ENCODE peak calls at places on chromosomes 4 and X, in eight cellular contexts. S is amniotic stem cell, R is right atrium auricular region, V is cardiac fibroblast, L is Karpas-422, B is nephron progenitor cell, H is GM12864, U is A549. G is an unnamed sample.

GRCh38 chrX:86002076-86002896 is 45.1 kb downstream of the CHM start:
- DNase-seq in S (no peak), R (no peak), V (peak; percentile 7), L (no peak), B (peak; percentile 64), H (no peak), U (no peak), G (no peak)

GRCh38 chr4:41939016-41939623 is 3.9 kb downstream of the TMEM33 start:
- DNase-seq in S (no peak), R (no peak), V (peak; percentile 8), L (no peak), B (no peak), H (no peak), U (no peak), G (no peak)

GRCh38 chrX:17020371-17020770 is 73.9 kb downstream of the REPS2 start:
- DNase-seq in S (no peak), R (no peak), V (no peak), L (peak; percentile 9), B (no peak), H (no peak), U (no peak), G (no peak)

GRCh38 chr4:28357985-28358384 is 1497.3 kb downstream of the STIM2 start:
- DNase-seq in S (no peak), R (no peak), V (peak; percentile 37), L (no peak), B (peak; percentile 8), H (no peak), U (no peak), G (peak; percentile 36)

GRCh38 chr4:98662619-98663225 is 4.3 kb upstream of the TSPAN5 start:
- DNase-seq in S (no peak), R (no peak), V (no peak), L (no peak), B (no peak), H (no peak), U (no peak), G (no peak)

GRCh38 chrX:17380221-17380620 is 5.2 kb downstream of the NHS start:
- DNase-seq in S (no peak), R (no peak), V (no peak), L (no peak), B (no peak), H (no peak), U (no peak), G (no peak)

GRCh38 chr4:1246901-1247810 is 1.8 kb downstream of the CTBP1 start:
- DNase-seq in S (no peak), R (no peak), V (no peak), L (peak; percentile 62), B (peak; percentile 43), H (no peak), U (no peak), G (no peak)

GRCh38 chr4:105624530-105624929 is 72.1 kb downstream of the ARHGEF38 start:
- DNase-seq in S (no peak), R (no peak), V (peak; percentile 78), L (no peak), B (no peak), H (no peak), U (no peak), G (no peak)

GRCh38 chrX:26788402-26788998 is 572.5 kb downstream of the MAGEB5 start:
- DNase-seq in S (no peak), R (no peak), V (no peak), L (no peak), B (no peak), H (no peak), U (no peak), G (no peak)

GRCh38 chrX:42519666-42520231 is 258.2 kb downstream of the PPP1R2C start:
- DNase-seq in S (no peak), R (no peak), V (peak; percentile 35), L (no peak), B (no peak), H (no peak), U (no peak), G (no peak)

GRCh38 chr4:90641856-90642599 is 514.8 kb downstream of the CCSER1 start:
- DNase-seq in S (no peak), R (no peak), V (no peak), L (no peak), B (no peak), H (no peak), U (no peak), G (no peak)

GRCh38 chr4:99998062-99998880 is 48.2 kb upstream of the H2AZ1 start:
- DNase-seq in S (peak; percentile 42), R (no peak), V (peak; percentile 55), L (peak; percentile 65), B (no peak), H (no peak), U (peak; percentile 13), G (no peak)

GRCh38 chrX:38903093-38903492 is 101.8 kb downstream of the MID1IP1 start:
- DNase-seq in S (no peak), R (no peak), V (no peak), L (no peak), B (no peak), H (no peak), U (no peak), G (no peak)

GRCh38 chrX:74246524-74246923 is 57.5 kb upstream of the ZCCHC13 start:
- DNase-seq in S (no peak), R (no peak), V (no peak), L (no peak), B (no peak), H (no peak), U (peak; percentile 27), G (no peak)

GRCh38 chr4:112564706-112565270 is 48.8 kb upstream of the NEUROG2 start:
- DNase-seq in S (no peak), R (no peak), V (no peak), L (no peak), B (no peak), H (no peak), U (no peak), G (no peak)

G was measured in dorsolateral prefrontal cortex.